ENCODE peak calls at places on chromosomes 3 and 15, in four cellular contexts. M is body of pancreas, U is HL-60, E is ascending aorta. J is an unnamed sample.

GRCh38 chr3:46677096-46677702 is 16.3 kb downstream of the ALS2CL start:
- DNase-seq in M (peak; percentile 35), U (no peak), E (no peak), J (no peak)

GRCh38 chr3:194905696-194906095 is 220.0 kb downstream of the FAM43A start:
- DNase-seq in M (no peak), U (no peak), E (no peak), J (no peak)

GRCh38 chr3:195076981-195077610 is 193.9 kb downstream of the XXYLT1 start:
- DNase-seq in M (no peak), U (no peak), E (no peak), J (no peak)

GRCh38 chr15:38130200-38130567 is 122.5 kb upstream of the SPRED1 start:
- DNase-seq in M (no peak), U (no peak), E (peak; percentile 57), J (peak; percentile 39)

GRCh38 chr15:63195257-63196023 is 6.0 kb downstream of the RAB8B start:
- DNase-seq in M (no peak), U (peak; percentile 33), E (no peak), J (no peak)

GRCh38 chr15:74378853-74379252 is 11.4 kb upstream of the CYP11A1 start:
- DNase-seq in M (no peak), U (no peak), E (no peak), J (peak; percentile 79)

GRCh38 chr3:56137406-56137805 is 330.9 kb downstream of the ERC2 start:
- DNase-seq in M (no peak), U (no peak), E (no peak), J (no peak)

GRCh38 chr3:46468758-46469600 is 4.3 kb upstream of the LTF start:
- DNase-seq in M (no peak), U (no peak), E (peak; percentile 24), J (no peak)

GRCh38 chr3:137020315-137020714 is 62.5 kb downstream of the IL20RB start:
- DNase-seq in M (no peak), U (no peak), E (no peak), J (no peak)

GRCh38 chr3:5190147-5190791 is 2.8 kb downstream of the EDEM1 start:
- DNase-seq in M (no peak), U (no peak), E (no peak), J (no peak)

GRCh38 chr15:76575177-76576078 is 238.9 kb downstream of the ISL2 start:
- DNase-seq in M (no peak), U (no peak), E (no peak), J (no peak)

GRCh38 chr3:150744041-150745026 is 18.6 kb downstream of the SIAH2 start:
- DNase-seq in M (no peak), U (no peak), E (no peak), J (no peak)

GRCh38 chr3:100759162-100759561 is 49.9 kb downstream of the TFG start:
- DNase-seq in M (no peak), U (no peak), E (no peak), J (no peak)

GRCh38 chr3:73461582-73461981 is 163.2 kb downstream of the PDZRN3 start:
- DNase-seq in M (no peak), U (no peak), E (no peak), J (no peak)

GRCh38 chr3:172803489-172803888 is 53.0 kb downstream of the ECT2 start:
- DNase-seq in M (no peak), U (no peak), E (no peak), J (no peak)

GRCh38 chr15:30791239-30791638 is 112.5 kb upstream of the FAN1 start:
- DNase-seq in M (no peak), U (no peak), E (no peak), J (no peak)

GRCh38 chr3:98796334-98796733 is 33.2 kb downstream of the ST3GAL6 start:
- DNase-seq in M (no peak), U (no peak), E (no peak), J (no peak)

GRCh38 chr3:27326211-27326948 is 42.8 kb downstream of the NEK10 start:
- DNase-seq in M (no peak), U (no peak), E (no peak), J (peak; percentile 32)

GRCh38 chr3:170657312-170657711 is 71.4 kb upstream of the SLC7A14 start:
- DNase-seq in M (no peak), U (no peak), E (no peak), J (no peak)

GRCh38 chr15:80779658-80780415 is 667 bp downstream of the CEMIP start:
- DNase-seq in M (peak; percentile 25), U (no peak), E (no peak), J (peak; percentile 72)

GRCh38 chr15:68278345-68279217 is 1.0 kb downstream of the FEM1B start:
- DNase-seq in M (peak; percentile 64), U (no peak), E (peak; percentile 79), J (no peak)
- TF ChIP-seq CTCF in M (peak; percentile 34), U (no peak), E (peak; percentile 38), J (peak; percentile 47)

GRCh38 chr3:3086239-3086638 is 23.9 kb downstream of the IL5RA start:
- DNase-seq in M (no peak), U (peak; percentile 12), E (no peak), J (no peak)

GRCh38 chr3:3085782-3086181 is 24.4 kb downstream of the IL5RA start:
- DNase-seq in M (no peak), U (no peak), E (no peak), J (no peak)

GRCh38 chr3:3088066-3088465 is 22.1 kb downstream of the IL5RA start:
- DNase-seq in M (no peak), U (no peak), E (no peak), J (no peak)

GRCh38 chr3:3089017-3089416 is 21.2 kb downstream of the IL5RA start:
- DNase-seq in M (no peak), U (no peak), E (no peak), J (no peak)

DNA sequence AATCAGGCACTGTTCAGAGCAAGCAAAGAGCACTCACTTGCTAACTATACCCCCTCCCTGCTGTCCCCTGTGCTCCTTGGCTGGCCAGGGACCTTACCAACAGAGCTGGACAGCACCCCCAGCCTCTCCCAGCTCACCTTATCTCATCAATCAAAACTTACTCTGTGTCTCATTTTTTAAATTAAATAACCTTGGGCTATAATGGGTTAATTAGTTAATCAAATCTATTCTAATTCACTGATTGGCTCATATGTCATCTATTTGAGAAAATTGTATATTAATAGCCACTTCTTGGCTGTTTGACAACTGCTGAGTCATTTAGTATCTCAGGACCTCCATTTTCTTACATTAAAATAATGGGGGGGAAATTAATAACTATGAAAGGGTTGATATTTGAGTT is 22.9 kb downstream of the IL5RA start:
- DNase-seq in M (no peak), U (no peak), E (no peak), J (no peak)
- H3K27ac ChIP-seq in M (no peak overlapping the region), U (no peak overlapping the region), E (no peak overlapping the region), J (no peak overlapping the region)

GRCh38 chr3:83928903-83929302 is 1029.9 kb upstream of the CADM2 start:
- DNase-seq in M (no peak), U (no peak), E (no peak), J (peak; percentile 11)

GRCh38 chr3:83926291-83926690 is 1032.5 kb upstream of the CADM2 start:
- DNase-seq in M (no peak), U (no peak), E (no peak), J (no peak)

DNA sequence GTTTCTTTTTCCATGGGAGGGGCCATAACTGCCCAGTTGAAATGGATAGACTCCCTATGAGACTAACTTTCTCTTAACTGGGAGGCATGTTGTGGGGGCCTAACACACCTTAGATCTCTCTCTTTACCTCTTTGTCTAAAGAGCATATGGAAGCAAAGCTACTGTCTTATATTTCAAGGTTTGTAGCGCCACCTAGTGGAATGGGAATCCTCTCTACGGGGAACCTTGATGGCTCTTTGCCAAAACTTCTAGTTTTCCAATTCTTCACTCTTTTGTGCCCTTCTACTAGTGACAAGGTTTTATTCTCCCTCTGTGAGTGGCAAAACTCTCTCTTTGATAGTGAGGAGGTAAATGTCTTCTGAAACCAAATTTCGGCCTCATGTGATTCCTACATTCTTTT is 1030.4 kb upstream of the CADM2 start:
- DNase-seq in M (no peak), U (peak; percentile 61), E (no peak), J (no peak)
- TF ChIP-seq CTCF in M (no peak), U (peak; percentile 16), E (no peak), J (peak; percentile 38)

GRCh38 chr3:139718415-139718814 is 40.6 kb upstream of the NMNAT3 start:
- DNase-seq in M (peak; percentile 63), U (no peak), E (no peak), J (no peak)

GRCh38 chr3:139721370-139721769 is 43.6 kb upstream of the NMNAT3 start:
- DNase-seq in M (no peak), U (no peak), E (no peak), J (no peak)

GRCh38 chr3:139715736-139716135 is 38.0 kb upstream of the NMNAT3 start:
- DNase-seq in M (no peak), U (no peak), E (no peak), J (peak; percentile 99)

GRCh38 chr3:139716908-139717485 is 39.2 kb upstream of the NMNAT3 start:
- DNase-seq in M (no peak), U (no peak), E (no peak), J (no peak)
- H3K27ac ChIP-seq in M (no peak overlapping the region), U (no peak overlapping the region), E (no peak overlapping the region), J (no peak overlapping the region)

GRCh38 chr3:192092388-192093005 is 631.5 kb downstream of the PYDC2 start:
- DNase-seq in M (no peak), U (no peak), E (no peak), J (peak; percentile 3)

GRCh38 chr3:192091831-192092230 is 630.9 kb downstream of the PYDC2 start:
- DNase-seq in M (no peak), U (no peak), E (no peak), J (peak; percentile 44)

DNA sequence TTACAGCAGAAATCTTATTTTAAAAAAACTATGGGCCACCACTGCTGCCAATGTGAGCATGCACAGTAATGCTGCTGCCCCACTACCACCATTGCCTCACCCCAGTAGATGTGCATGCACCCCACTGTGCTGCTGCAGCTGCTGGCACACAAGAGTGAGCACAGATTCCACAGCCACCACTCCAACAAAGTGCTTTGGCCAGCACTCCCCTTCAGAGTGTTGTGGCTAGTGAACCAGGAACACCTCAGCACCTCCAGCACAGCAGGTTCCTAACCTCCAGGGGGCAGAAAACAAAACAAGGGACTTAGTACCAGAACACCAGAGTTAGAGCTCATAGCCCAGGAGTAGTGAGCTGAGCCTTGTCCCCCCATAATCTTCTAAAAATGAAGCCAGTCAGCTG is 629.6 kb downstream of the PYDC2 start:
- DNase-seq in M (no peak), U (no peak), E (no peak), J (peak; percentile 51)
- TF ChIP-seq CTCF in M (no peak), U (no peak), E (no peak), J (no peak)

GRCh38 chr3:140250010-140250825 is 315.2 kb downstream of the CLSTN2 start:
- DNase-seq in M (no peak), U (no peak), E (no peak), J (no peak)

GRCh38 chr3:140249188-140249587 is 314.2 kb downstream of the CLSTN2 start:
- DNase-seq in M (no peak), U (no peak), E (no peak), J (no peak)

GRCh38 chr3:140250945-140251344 is 316.0 kb downstream of the CLSTN2 start:
- DNase-seq in M (no peak), U (no peak), E (no peak), J (no peak)

GRCh38 chr3:140252812-140253656 is 318.0 kb downstream of the CLSTN2 start:
- DNase-seq in M (no peak), U (no peak), E (no peak), J (no peak)

DNA sequence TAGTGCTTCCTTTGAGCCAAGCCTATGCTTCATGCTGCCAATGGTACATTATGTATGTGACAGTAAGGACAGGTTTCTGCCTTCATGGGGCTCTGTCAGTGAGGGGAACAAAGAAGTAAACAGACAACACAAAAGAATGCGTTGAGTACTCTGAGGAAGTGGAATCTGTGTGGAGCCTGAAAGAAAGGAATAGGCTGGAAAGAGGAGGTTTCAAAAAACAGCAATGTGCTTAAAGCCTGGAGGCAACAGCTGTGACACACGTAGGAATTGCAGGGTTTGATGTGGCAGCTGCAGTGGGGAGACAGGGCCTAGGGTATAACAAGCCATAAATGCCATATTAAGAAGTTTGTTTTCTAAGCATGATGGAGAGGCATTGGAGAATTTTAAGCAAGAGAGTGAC is 316.7 kb downstream of the CLSTN2 start:
- DNase-seq in M (no peak), U (no peak), E (no peak), J (no peak)
- H3K27ac ChIP-seq in M (no peak overlapping the region), U (no peak overlapping the region), E (no peak overlapping the region), J (no peak overlapping the region)

J was measured in foreskin keratinocyte.